ENCODE peak calls at places on chromosomes 3 and 15, in five cellular contexts. J is neuronal stem cell; H is pancreas; O is effector memory CD4-positive, alpha-beta T cell; W is fibroblast of lung. S is an unnamed sample.

GRCh38 chr3:111496894-111497559 is 45.0 kb upstream of the CD96 start:
- DNase-seq in O (no peak), H (no peak), J (no peak), W (no peak), S (no peak)

GRCh38 chr3:72259755-72260589 is 475.0 kb upstream of the PROK2 start:
- DNase-seq in O (no peak), H (no peak), J (no peak), W (no peak), S (no peak)

GRCh38 chr3:39106281-39107055 is 959 bp downstream of the GORASP1 start:
- DNase-seq in J (no peak), O (no peak), W (peak; percentile 30), H (no peak), S (peak; percentile 9)

GRCh38 chr15:39454189-39454986 is 126.5 kb upstream of the THBS1 start:
- DNase-seq in W (peak; percentile 79), O (no peak), H (no peak), J (no peak), S (no peak)

GRCh38 chr3:38165722-38166387 is 518 bp downstream of the OXSR1 start:
- DNase-seq in W (no peak), H (peak; percentile 88), O (no peak), J (no peak), S (no peak)

GRCh38 chr15:99953886-99954285 is 220.6 kb upstream of the LYSMD4 start:
- DNase-seq in O (no peak), H (no peak), J (no peak), W (no peak), S (no peak)

GRCh38 chr3:143150979-143151726 is 31.6 kb downstream of the CHST2 start:
- DNase-seq in O (no peak), J (no peak), H (no peak), W (peak; percentile 40), S (no peak)

GRCh38 chr15:76204558-76204845 is 106.8 kb downstream of the ETFA start:
- DNase-seq in W (no peak), O (no peak), H (no peak), J (no peak), S (no peak)

GRCh38 chr3:84967767-84968581 is 9.2 kb downstream of the CADM2 start:
- DNase-seq in H (no peak), W (no peak), O (no peak), J (no peak), S (no peak)

GRCh38 chr3:48248095-48248863 is 7.4 kb downstream of the ZNF589 start:
- DNase-seq in W (no peak), H (no peak), O (no peak), J (no peak), S (no peak)

GRCh38 chr3:182369861-182370260 is 423.4 kb upstream of the ATP11B start:
- DNase-seq in W (no peak), J (no peak), O (no peak), H (no peak), S (no peak)

GRCh38 chr3:183924956-183925355 is 40.3 kb upstream of the PARL start:
- DNase-seq in O (no peak), W (peak; percentile 87), J (no peak), H (no peak), S (no peak)

GRCh38 chr3:33170531-33170930 is 48.1 kb downstream of the SUSD5 start:
- DNase-seq in H (no peak), W (no peak), J (no peak), O (no peak), S (no peak)

GRCh38 chr3:90010341-90010740 is 902.9 kb downstream of the EPHA3 start:
- DNase-seq in O (no peak), J (no peak), W (peak; percentile 79), H (no peak), S (peak; percentile 35)

GRCh38 chr15:75307778-75308390 is 25.2 kb downstream of the GOLGA6D start:
- DNase-seq in H (peak; percentile 88), J (peak; percentile 6), W (no peak), O (no peak), S (peak; percentile 73)

GRCh38 chr3:29057326-29057725 is 223.5 kb upstream of the RBMS3 start:
- DNase-seq in W (peak; percentile 51), O (no peak), J (no peak), H (no peak), S (no peak)

GRCh38 chr3:31762016-31762764 is 218.9 kb downstream of the OSBPL10 start:
- DNase-seq in O (no peak), W (no peak), H (no peak), J (no peak), S (no peak)

GRCh38 chr3:184346480-184346879 is 9.1 kb downstream of the FAM131A start:
- DNase-seq in H (peak; percentile 74), O (no peak), W (no peak), J (no peak), S (no peak)

GRCh38 chr15:43920201-43920600 is 93.4 kb downstream of the WDR76 start:
- DNase-seq in J (no peak), H (no peak), O (no peak), W (no peak), S (no peak)

GRCh38 chr3:40546811-40547210 is 22.1 kb downstream of the ZNF621 start:
- DNase-seq in W (peak; percentile 60), J (no peak), H (no peak), O (no peak), S (peak; percentile 21)

GRCh38 chr3:157305392-157305791 is 131.3 kb upstream of the PTX3 start:
- DNase-seq in J (no peak), O (no peak), H (no peak), W (no peak), S (no peak)

GRCh38 chr3:153731036-153731435 is 390.2 kb upstream of the ARHGEF26 start:
- DNase-seq in O (no peak), W (no peak), H (no peak), J (no peak), S (no peak)

GRCh38 chr15:25790003-25790660 is 73.0 kb downstream of the ATP10A start:
- DNase-seq in H (no peak), W (peak; percentile 84), O (no peak), J (no peak), S (no peak)

GRCh38 chr15:59958288-59958687 is 45.8 kb upstream of the FOXB1 start:
- DNase-seq in H (no peak), J (no peak), O (no peak), W (no peak), S (no peak)

GRCh38 chr15:59963925-59964324 is 40.2 kb upstream of the FOXB1 start:
- DNase-seq in W (no peak), H (no peak), J (no peak), O (no peak), S (no peak)

GRCh38 chr15:59965741-59966140 is 38.4 kb upstream of the FOXB1 start:
- DNase-seq in O (no peak), W (no peak), H (no peak), J (no peak), S (no peak)

GRCh38 chr15:59963322-59963721 is 40.8 kb upstream of the FOXB1 start:
- DNase-seq in O (no peak), J (no peak), H (no peak), W (no peak), S (no peak)

DNA sequence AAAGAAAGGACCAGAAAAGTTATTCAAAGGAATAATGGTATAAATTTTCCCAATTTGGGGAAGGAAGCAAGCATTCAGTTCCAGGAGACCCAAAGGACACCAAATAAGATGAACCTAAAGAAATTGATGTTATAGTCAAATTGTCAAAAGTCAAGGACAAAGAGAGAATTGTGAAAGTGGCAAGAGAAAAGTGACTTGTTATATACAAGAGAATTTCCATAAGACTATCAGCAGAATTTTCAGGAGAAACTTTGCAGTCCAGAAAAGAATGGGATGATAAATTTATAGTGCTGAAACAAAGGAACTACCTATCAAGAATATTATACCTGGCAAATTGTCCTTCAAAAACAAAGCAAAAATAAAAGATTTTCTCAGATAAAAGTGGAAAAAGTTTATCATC is 43.8 kb upstream of the FOXB1 start:
- DNase-seq in H (no peak), W (no peak), J (no peak), O (no peak), S (no peak)
- H3K9me3 ChIP-seq in H (no peaks in the 10 kb centered on the region), W (no peaks in the 10 kb centered on the region), J (peaks cover 25% of the 10 kb centered on the region), O (peaks cover 9% of the 10 kb centered on the region), S (peaks cover 2% of the 10 kb centered on the region)

DNA sequence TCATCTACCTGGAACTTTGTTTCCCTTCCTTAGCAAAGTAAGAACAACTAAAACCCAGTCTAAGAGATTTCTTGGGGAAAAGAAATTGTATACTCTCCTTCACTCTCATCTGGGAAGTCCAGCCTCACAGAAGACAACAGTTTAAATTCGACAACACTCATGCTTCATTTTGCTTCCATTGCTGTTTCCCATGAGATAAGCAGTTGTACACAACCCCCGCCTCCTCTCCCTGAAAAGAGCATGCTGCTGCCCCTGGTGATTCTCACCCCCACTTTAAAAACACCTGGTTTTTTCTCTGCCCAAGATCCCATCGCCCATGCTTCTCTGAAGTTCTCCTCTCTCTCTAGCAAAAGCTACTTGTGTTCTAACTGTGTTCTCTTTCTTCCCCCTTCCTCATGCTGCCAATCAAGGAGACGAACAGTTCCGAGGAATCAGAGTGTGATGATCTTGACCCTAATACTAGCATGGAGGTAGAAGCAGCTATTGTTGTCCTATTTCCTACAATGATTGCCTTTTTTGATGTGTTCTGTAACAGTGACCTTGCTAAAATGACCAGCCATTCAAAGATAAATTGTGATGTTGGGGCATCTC is 51.1 kb upstream of the UMPS start:
- DNase-seq in H (no peak), O (no peak), J (no peak), W (no peak), S (no peak)
- H3K27ac ChIP-seq in H (no peak overlapping the region), O (no peak overlapping the region), J (no peak overlapping the region), W (no peak overlapping the region), S (no peak overlapping the region)

DNA sequence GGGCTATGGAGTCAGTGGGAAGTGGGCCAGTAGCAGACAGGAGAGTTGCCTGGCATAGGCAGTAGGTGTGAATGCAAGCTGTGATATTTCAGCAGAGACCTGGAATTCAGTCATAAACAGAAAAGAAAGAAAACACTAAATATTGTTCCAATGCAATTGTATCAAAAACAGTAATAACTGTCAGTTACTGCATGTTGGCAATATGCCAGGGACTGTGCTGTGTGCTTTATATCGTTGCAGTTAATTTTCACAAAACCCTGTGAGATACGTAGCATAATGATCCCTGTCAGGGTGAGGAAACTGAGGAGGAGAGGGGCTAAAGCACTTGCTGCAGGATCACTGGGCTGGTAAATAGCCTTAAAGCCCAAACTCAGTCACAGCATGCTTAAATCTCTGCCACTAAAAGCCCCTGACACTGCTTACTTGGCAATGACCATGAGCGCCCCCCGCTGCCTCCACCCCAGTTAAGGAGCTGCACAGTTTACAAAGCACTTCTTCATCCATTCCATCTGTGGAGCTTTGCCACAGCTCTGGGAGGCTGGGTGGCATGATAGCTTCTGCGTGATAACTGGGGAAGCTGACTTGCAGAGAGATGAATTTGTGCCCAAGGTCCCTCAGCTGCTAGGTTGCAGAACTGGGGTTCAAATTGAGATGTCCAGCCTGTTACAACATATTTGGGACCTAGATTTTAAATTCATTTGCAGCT is 4.0 kb downstream of the SLC6A1 start:
- DNase-seq in W (no peak), H (no peak), J (no peak), O (no peak), S (no peak)
- H3K27me3 ChIP-seq in W (peaks cover 36% of the 10 kb centered on the region), H (peaks cover 8% of the 10 kb centered on the region), J (peaks cover 33% of the 10 kb centered on the region), O (peaks cover 9% of the 10 kb centered on the region), S (no peaks in the 10 kb centered on the region)

GRCh38 chr3:194089357-194090177 is 46.4 kb upstream of the HES1 start:
- DNase-seq in H (no peak), O (no peak), J (peak; percentile 45), W (peak; percentile 94), S (peak; percentile 69)
- H3K9me3 ChIP-seq in H (no peaks in the 10 kb centered on the region), O (no peaks in the 10 kb centered on the region), J (peaks cover 3% of the 10 kb centered on the region), W (no peaks in the 10 kb centered on the region), S (no peaks in the 10 kb centered on the region)